ENCODE peak calls at places on chromosome 7, in five cellular contexts. N is astrocyte of the spinal cord, O is esophagus squamous epithelium, V is stomach, B is GM12878. W is an unnamed sample.

GRCh38 chr7:151552352-151553028 is 32.8 kb upstream of the RHEB start:
- DNase-seq in N (no peak), O (no peak), V (peak), B (no peak), W (no peak)

GRCh38 chr7:21076579-21076978 is 289.9 kb upstream of the SP8 start:
- DNase-seq in N (no peak), O (no peak), V (no peak), B (no peak), W (no peak)

GRCh38 chr7:130351664-130352015 is 7.0 kb downstream of the CPA5 start:
- DNase-seq in N (no peak), O (no peak), V (no peak), B (no peak), W (no peak)

GRCh38 chr7:128381161-128381821 is 19.8 kb upstream of the PRRT4 start:
- DNase-seq in N (no peak), O (no peak), V (no peak), B (no peak), W (no peak)

GRCh38 chr7:22444181-22444966 is 55.6 kb downstream of the STEAP1B start:
- DNase-seq in N (no peak), O (no peak), V (peak), B (no peak), W (no peak)

GRCh38 chr7:98163269-98163668 is 48.0 kb upstream of the BHLHA15 start:
- DNase-seq in N (no peak), O (no peak), V (no peak), B (no peak), W (no peak)

GRCh38 chr7:30464231-30464660 is 14.3 kb downstream of the NOD1 start:
- DNase-seq in N (peak), O (no peak), V (no peak), B (peak), W (peak)

GRCh38 chr7:126699707-126700106 is 553.0 kb downstream of the GRM8 start:
- DNase-seq in N (no peak), O (no peak), V (no peak), B (no peak), W (no peak)

GRCh38 chr7:142347091-142347490 is 89.2 kb upstream of the PRSS58 start:
- DNase-seq in N (no peak), O (no peak), V (no peak), B (no peak), W (no peak)

GRCh38 chr7:156998988-156999610 is 11.4 kb downstream of the MNX1 start:
- DNase-seq in N (no peak), O (no peak), V (peak), B (no peak), W (no peak)

GRCh38 chr7:66894463-66895080 is 26.5 kb upstream of the TMEM248 start:
- DNase-seq in N (peak), O (no peak), V (no peak), B (no peak), W (peak)

GRCh38 chr7:47455872-47456185 is 126.1 kb downstream of the TNS3 start:
- DNase-seq in N (no peak), O (no peak), V (no peak), B (no peak), W (peak)
- TF ChIP-seq CTCF in N (no peak), O (no peak), V (no peak), B (no peak), W (no peak)

GRCh38 chr7:78441737-78442136 is 643.2 kb downstream of the PHTF2 start:
- DNase-seq in N (no peak), O (no peak), V (no peak), B (no peak), W (no peak)

GRCh38 chr7:78443811-78444210 is 645.2 kb downstream of the PHTF2 start:
- DNase-seq in N (no peak), O (no peak), V (no peak), B (no peak), W (no peak)

GRCh38 chr7:78438433-78438832 is 639.9 kb downstream of the PHTF2 start:
- DNase-seq in N (no peak), O (no peak), V (no peak), B (no peak), W (no peak)

GRCh38 chr7:78448915-78449314 is 650.3 kb downstream of the PHTF2 start:
- DNase-seq in N (no peak), O (no peak), V (no peak), B (no peak), W (no peak)

GRCh38 chr7:78444267-78444666 is 645.7 kb downstream of the PHTF2 start:
- DNase-seq in N (no peak), O (no peak), V (no peak), B (no peak), W (no peak)
- H3K4me3 ChIP-seq in N (no peak), O (no peak), V (no peak), B (no peak), W (no peak)

DNA sequence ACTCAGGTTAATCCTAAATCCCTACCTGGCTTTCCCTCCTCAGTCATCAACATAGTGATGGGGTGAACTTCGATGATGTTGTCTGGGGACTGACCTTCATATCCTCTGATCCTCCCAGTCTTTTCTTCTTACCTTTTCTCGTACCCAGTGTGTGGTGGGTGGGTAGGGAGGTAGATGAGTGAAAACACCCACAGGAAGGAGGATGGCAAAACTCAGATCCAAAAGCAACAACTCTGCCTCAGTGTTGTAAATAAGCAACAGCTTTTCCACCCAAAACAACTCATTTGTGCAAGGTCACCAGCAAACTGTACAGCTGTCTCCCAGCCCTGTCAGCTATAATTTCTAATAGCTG is 38.6 kb downstream of the VOPP1 start:
- DNase-seq in N (no peak), O (no peak), V (no peak), B (no peak), W (no peak)
- TF ChIP-seq CTCF in N (no peak), O (no peak), V (no peak), B (no peak), W (no peak)

GRCh38 chr7:94374721-94375120 is 20.0 kb upstream of the COL1A2 start:
- DNase-seq in N (peak), O (no peak), V (no peak), B (no peak), W (peak)

GRCh38 chr7:94375167-94375566 is 19.5 kb upstream of the COL1A2 start:
- DNase-seq in N (peak), O (no peak), V (no peak), B (no peak), W (peak)

GRCh38 chr7:94374231-94374630 is 20.5 kb upstream of the COL1A2 start:
- DNase-seq in N (peak), O (no peak), V (peak), B (no peak), W (peak)

GRCh38 chr7:94376281-94376680 is 18.4 kb upstream of the COL1A2 start:
- DNase-seq in N (no peak), O (no peak), V (no peak), B (no peak), W (no peak)

GRCh38 chr7:94375713-94376112 is 19.0 kb upstream of the COL1A2 start:
- DNase-seq in N (peak), O (no peak), V (no peak), B (no peak), W (peak)
- H3K4me3 ChIP-seq in N (peak), O (no peak), V (no peak), B (no peak), W (peak)

GRCh38 chr7:28458732-28459131 is 46.4 kb downstream of the CREB5 start:
- DNase-seq in N (no peak), O (no peak), V (no peak), B (no peak), W (no peak)
- TF ChIP-seq CTCF in N (no peak), O (no peak), V (no peak), B (no peak), W (no peak)

GRCh38 chr7:97025130-97025499 is 484 bp upstream of the DLX5 start:
- DNase-seq in N (no peak), O (no peak), V (no peak), B (no peak), W (no peak)

GRCh38 chr7:97026705-97027426 is 2.2 kb upstream of the DLX5 start:
- DNase-seq in N (no peak), O (no peak), V (no peak), B (no peak), W (no peak)

GRCh38 chr7:97022451-97023306 is 2.0 kb downstream of the DLX5 start:
- DNase-seq in N (no peak), O (no peak), V (no peak), B (no peak), W (no peak)

GRCh38 chr7:97025983-97026704 is 1.5 kb upstream of the DLX5 start:
- DNase-seq in N (no peak), O (no peak), V (peak), B (no peak), W (peak)

GRCh38 chr7:97024209-97025129 is at the start of gene DLX5:
- DNase-seq in N (no peak), O (no peak), V (no peak), B (no peak), W (peak)
- H3K4me3 ChIP-seq in N (peak), O (peak), V (peak), B (no peak), W (no peak)

GRCh38 chr7:105279688-105280007 is 109.1 kb downstream of the SRPK2 start:
- DNase-seq in N (no peak), O (no peak), V (no peak), B (no peak), W (no peak)

GRCh38 chr7:105285118-105285874 is 103.4 kb downstream of the SRPK2 start:
- DNase-seq in N (no peak), O (no peak), V (no peak), B (no peak), W (no peak)

GRCh38 chr7:105281966-105282365 is 106.8 kb downstream of the SRPK2 start:
- DNase-seq in N (no peak), O (no peak), V (no peak), B (no peak), W (no peak)

GRCh38 chr7:105278973-105279687 is 109.6 kb downstream of the SRPK2 start:
- DNase-seq in N (no peak), O (no peak), V (no peak), B (no peak), W (no peak)

GRCh38 chr7:105284014-105284413 is 104.7 kb downstream of the SRPK2 start:
- DNase-seq in N (no peak), O (no peak), V (no peak), B (no peak), W (no peak)
- TF ChIP-seq CTCF in N (no peak), O (no peak), V (no peak), B (no peak), W (no peak)

GRCh38 chr7:107580716-107581383 is 804 bp downstream of the BCAP29 start:
- DNase-seq in N (no peak), O (no peak), V (no peak), B (no peak), W (no peak)
- H3K4me3 ChIP-seq in N (peak), O (peak), V (peak), B (peak), W (peak)

GRCh38 chr7:114822844-114823243 is 99.0 kb upstream of the MDFIC start:
- DNase-seq in N (no peak), O (no peak), V (no peak), B (no peak), W (no peak)

GRCh38 chr7:114822131-114822530 is 99.8 kb upstream of the MDFIC start:
- DNase-seq in N (no peak), O (no peak), V (no peak), B (no peak), W (no peak)

GRCh38 chr7:114820993-114821945 is 100.6 kb upstream of the MDFIC start:
- DNase-seq in N (no peak), O (no peak), V (no peak), B (no peak), W (peak)

GRCh38 chr7:114825423-114825951 is 96.4 kb upstream of the MDFIC start:
- DNase-seq in N (no peak), O (no peak), V (no peak), B (no peak), W (no peak)

DNA sequence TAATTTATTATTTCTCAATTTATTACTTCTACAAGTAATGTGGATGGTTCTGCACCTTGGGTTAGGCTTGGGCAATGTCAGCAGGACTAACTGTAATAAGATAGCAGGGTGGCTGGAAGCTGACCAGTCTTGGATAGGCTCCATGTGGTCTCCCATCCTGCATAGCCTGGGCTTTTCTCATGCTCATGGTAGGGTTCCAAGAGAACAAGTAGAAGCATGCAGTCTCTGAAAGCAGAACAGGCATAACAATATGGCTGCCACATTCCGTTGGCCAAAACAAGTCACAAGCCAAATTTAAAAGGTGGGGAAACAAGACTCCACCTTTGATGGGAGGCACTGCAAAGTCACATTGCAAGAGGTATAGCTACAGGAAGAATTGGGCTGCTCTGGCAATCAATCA is 98.6 kb upstream of the MDFIC start:
- DNase-seq in N (peak), O (no peak), V (no peak), B (no peak), W (peak)
- TF ChIP-seq CTCF in N (no peak), O (no peak), V (no peak), B (no peak), W (no peak)

GRCh38 chr7:28904539-28905143 is 53.5 kb downstream of the TRIL start:
- DNase-seq in N (no peak), O (no peak), V (no peak), B (no peak), W (peak)
- H3K4me3 ChIP-seq in N (peak), O (peak), V (peak), B (no peak), W (peak)

W was measured in foreskin fibroblast.